ENCODE peak calls at places on chromosomes 1 and 21, in nine cellular contexts. Y is NB4, E is left ventricle myocardium inferior, J is glutamatergic neuron, W is body of pancreas, X is fibroblast of lung, A is WERI-Rb-1, K is WTC11, Z is A549. C is an unnamed sample.

GRCh38 chr1:96966536-96967138 is 245.1 kb downstream of the PTBP2 start:
- DNase-seq in Y (peak), E (peak), J (peak), W (peak), X (peak), A (peak), K (peak), Z (peak), C (peak)

GRCh38 chr1:16078925-16079656 is 5.6 kb upstream of the FAM131C start:
- DNase-seq in Y (peak), E (peak), J (peak), W (peak), X (peak), A (peak), K (peak), Z (peak), C (peak)

GRCh38 chr1:110243581-110243980 is 33.5 kb downstream of the KCNC4 start:
- DNase-seq in Y (peak), E (no peak), J (no peak), W (no peak), X (no peak), A (peak), K (peak), Z (no peak), C (no peak)

GRCh38 chr1:177706977-177707376 is 262.9 kb downstream of the SEC16B start:
- DNase-seq in Y (no peak), E (no peak), J (no peak), W (no peak), X (no peak), A (no peak), K (no peak), Z (no peak), C (no peak)

GRCh38 chr1:40309374-40310128 is 7.5 kb downstream of the COL9A2 start:
- DNase-seq in Y (no peak), E (no peak), J (no peak), W (no peak), X (peak), A (no peak), K (no peak), Z (no peak), C (no peak)

GRCh38 chr1:229121845-229122436 is 149.0 kb upstream of the RAB4A start:
- DNase-seq in Y (peak), E (no peak), J (no peak), W (no peak), X (no peak), A (no peak), K (no peak), Z (no peak), C (no peak)

GRCh38 chr1:54069792-54070548 is 16.6 kb downstream of the TCEANC2 start:
- DNase-seq in Y (peak), E (no peak), J (peak), W (no peak), X (peak), A (peak), K (no peak), Z (peak), C (no peak)

GRCh38 chr1:39469150-39469549 is 22.3 kb upstream of the BMP8A start:
- DNase-seq in Y (no peak), E (no peak), J (no peak), W (no peak), X (no peak), A (no peak), K (no peak), Z (no peak), C (no peak)

GRCh38 chr1:1946540-1946939 is 27.5 kb upstream of the TMEM52 start:
- DNase-seq in Y (no peak), E (peak), J (no peak), W (peak), X (peak), A (no peak), K (no peak), Z (no peak), C (no peak)

GRCh38 chr1:89576016-89576415 is 51.4 kb downstream of the LRRC8B start:
- DNase-seq in Y (no peak), E (no peak), J (no peak), W (no peak), X (no peak), A (no peak), K (no peak), Z (no peak), C (no peak)

GRCh38 chr1:234722904-234723588 is 113.1 kb upstream of the IRF2BP2 start:
- DNase-seq in Y (peak), E (peak), J (peak), W (peak), X (peak), A (no peak), K (no peak), Z (peak), C (no peak)

GRCh38 chr1:230328342-230329015 is 97.7 kb downstream of the PGBD5 start:
- DNase-seq in Y (no peak), E (no peak), J (no peak), W (no peak), X (peak), A (no peak), K (no peak), Z (peak), C (no peak)

GRCh38 chr1:22529901-22530621 is 33.2 kb upstream of the EPHA8 start:
- DNase-seq in Y (no peak), E (peak), J (no peak), W (no peak), X (peak), A (no peak), K (no peak), Z (no peak), C (no peak)

GRCh38 chr1:116763116-116763786 is 9.0 kb downstream of the CD2 start:
- DNase-seq in Y (no peak), E (no peak), J (no peak), W (no peak), X (no peak), A (no peak), K (no peak), Z (no peak), C (no peak)

GRCh38 chr1:16156848-16157495 is 1.1 kb upstream of the EPHA2 start:
- DNase-seq in Y (no peak), E (no peak), J (no peak), W (no peak), X (peak), A (no peak), K (no peak), Z (no peak), C (no peak)

GRCh38 chr1:241551759-241552638 is 19.8 kb downstream of the KMO start:
- DNase-seq in Y (peak), E (peak), J (no peak), W (no peak), X (no peak), A (no peak), K (no peak), Z (no peak), C (no peak)

GRCh38 chr1:90713741-90714509 is 3.2 kb downstream of the BARHL2 start:
- DNase-seq in Y (no peak), E (no peak), J (peak), W (no peak), X (no peak), A (no peak), K (no peak), Z (no peak), C (no peak)

GRCh38 chr1:91609571-91609970 is 108.9 kb downstream of the CDC7 start:
- DNase-seq in Y (no peak), E (no peak), J (no peak), W (no peak), X (peak), A (no peak), K (no peak), Z (peak), C (no peak)

GRCh38 chr1:151728151-151728711 is 6.9 kb downstream of the RIIAD1 start:
- DNase-seq in Y (no peak), E (no peak), J (no peak), W (no peak), X (peak), A (peak), K (no peak), Z (no peak), C (no peak)

GRCh38 chr1:201020647-201021332 is 2.7 kb downstream of the KIF21B start:
- DNase-seq in Y (peak), E (no peak), J (peak), W (peak), X (no peak), A (peak), K (peak), Z (peak), C (no peak)

GRCh38 chr1:222105393-222105737 is 363.5 kb upstream of the DUSP10 start:
- DNase-seq in Y (no peak), E (no peak), J (no peak), W (peak), X (no peak), A (no peak), K (no peak), Z (no peak), C (no peak)

GRCh38 chr1:230124187-230125128 is 57.4 kb downstream of the GALNT2 start:
- DNase-seq in Y (peak), E (no peak), J (no peak), W (no peak), X (peak), A (no peak), K (no peak), Z (no peak), C (no peak)

GRCh38 chr1:95108792-95109191 is 8.4 kb upstream of the TLCD4 start:
- DNase-seq in Y (no peak), E (no peak), J (no peak), W (no peak), X (no peak), A (no peak), K (no peak), Z (no peak), C (no peak)

GRCh38 chr1:92833840-92834239 is 2.0 kb downstream of the RPL5 start:
- DNase-seq in Y (no peak), E (no peak), J (no peak), W (no peak), X (no peak), A (no peak), K (no peak), Z (no peak), C (no peak)

GRCh38 chr21:15423676-15424445 is 305.9 kb upstream of the USP25 start:
- DNase-seq in Y (no peak), E (no peak), J (no peak), W (no peak), X (peak), A (no peak), K (no peak), Z (no peak), C (no peak)

GRCh38 chr1:211281322-211282022 is 22.3 kb downstream of the RCOR3 start:
- DNase-seq in Y (no peak), E (no peak), J (no peak), W (no peak), X (peak), A (no peak), K (no peak), Z (peak), C (no peak)

GRCh38 chr1:226480459-226480858 is 68.1 kb upstream of the STUM start:
- DNase-seq in Y (no peak), E (no peak), J (no peak), W (no peak), X (no peak), A (no peak), K (no peak), Z (no peak), C (no peak)

GRCh38 chr1:190376067-190376466 is 101.6 kb downstream of the BRINP3 start:
- DNase-seq in Y (no peak), E (no peak), J (no peak), W (no peak), X (no peak), A (no peak), K (no peak), Z (no peak), C (no peak)

DNA sequence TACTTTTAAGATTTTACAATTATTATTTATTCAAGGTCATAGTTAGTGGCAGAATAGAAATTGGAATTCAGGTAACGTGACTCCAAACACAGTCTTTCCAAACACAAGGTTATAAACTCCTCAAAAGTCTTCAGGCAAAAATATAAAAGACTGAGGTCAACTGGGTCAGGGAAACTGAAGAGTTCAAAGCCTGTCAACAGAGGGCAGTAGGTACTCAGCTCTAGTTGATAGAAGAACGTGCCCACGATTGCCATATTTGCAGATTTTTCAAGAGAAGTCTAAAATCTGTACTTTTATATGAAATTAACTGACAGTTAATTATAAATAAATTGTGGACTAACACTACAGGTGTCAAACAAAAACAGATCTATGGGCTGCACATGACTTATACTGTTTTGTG is 135.0 kb downstream of the LHX4 start:
- DNase-seq in Y (peak), E (no peak), J (no peak), W (no peak), X (no peak), A (peak), K (no peak), Z (peak), C (no peak)
- TF ChIP-seq CTCF in Y (peak), E (no peak), J (peak), W (peak), X (no peak), A (peak), K (peak), Z (peak), C (peak)

GRCh38 chr1:17663646-17664045 is 91.5 kb upstream of the ACTL8 start:
- DNase-seq in Y (no peak), E (no peak), J (no peak), W (no peak), X (no peak), A (no peak), K (no peak), Z (no peak), C (no peak)

GRCh38 chr1:17665950-17666720 is 89.0 kb upstream of the ACTL8 start:
- DNase-seq in Y (no peak), E (no peak), J (no peak), W (no peak), X (peak), A (no peak), K (no peak), Z (no peak), C (no peak)

GRCh38 chr1:17662786-17663185 is 92.3 kb upstream of the ACTL8 start:
- DNase-seq in Y (no peak), E (no peak), J (no peak), W (no peak), X (no peak), A (no peak), K (no peak), Z (no peak), C (no peak)

GRCh38 chr1:17665054-17665453 is 90.1 kb upstream of the ACTL8 start:
- DNase-seq in Y (no peak), E (no peak), J (no peak), W (peak), X (no peak), A (no peak), K (no peak), Z (no peak), C (no peak)

GRCh38 chr1:17664322-17664721 is 90.8 kb upstream of the ACTL8 start:
- DNase-seq in Y (no peak), E (no peak), J (no peak), W (no peak), X (no peak), A (no peak), K (no peak), Z (no peak), C (no peak)
- TF ChIP-seq CTCF in Y (no peak), E (no peak), J (no peak), W (no peak), X (no peak), A (peak), K (no peak), Z (no peak), C (peak)

GRCh38 chr1:184975208-184975875 is 1.0 kb upstream of the NIBAN1 start:
- DNase-seq in Y (no peak), E (no peak), J (no peak), W (peak), X (no peak), A (no peak), K (no peak), Z (no peak), C (no peak)

GRCh38 chr1:184973308-184974085 is 811 bp downstream of the NIBAN1 start:
- DNase-seq in Y (peak), E (peak), J (peak), W (peak), X (peak), A (peak), K (peak), Z (peak), C (no peak)

GRCh38 chr1:184974837-184975115 is 468 bp upstream of the NIBAN1 start:
- DNase-seq in Y (no peak), E (no peak), J (no peak), W (no peak), X (no peak), A (no peak), K (no peak), Z (no peak), C (no peak)

GRCh38 chr1:184972281-184973055 is 1.8 kb downstream of the NIBAN1 start:
- DNase-seq in Y (peak), E (no peak), J (no peak), W (no peak), X (peak), A (no peak), K (no peak), Z (no peak), C (no peak)

DNA sequence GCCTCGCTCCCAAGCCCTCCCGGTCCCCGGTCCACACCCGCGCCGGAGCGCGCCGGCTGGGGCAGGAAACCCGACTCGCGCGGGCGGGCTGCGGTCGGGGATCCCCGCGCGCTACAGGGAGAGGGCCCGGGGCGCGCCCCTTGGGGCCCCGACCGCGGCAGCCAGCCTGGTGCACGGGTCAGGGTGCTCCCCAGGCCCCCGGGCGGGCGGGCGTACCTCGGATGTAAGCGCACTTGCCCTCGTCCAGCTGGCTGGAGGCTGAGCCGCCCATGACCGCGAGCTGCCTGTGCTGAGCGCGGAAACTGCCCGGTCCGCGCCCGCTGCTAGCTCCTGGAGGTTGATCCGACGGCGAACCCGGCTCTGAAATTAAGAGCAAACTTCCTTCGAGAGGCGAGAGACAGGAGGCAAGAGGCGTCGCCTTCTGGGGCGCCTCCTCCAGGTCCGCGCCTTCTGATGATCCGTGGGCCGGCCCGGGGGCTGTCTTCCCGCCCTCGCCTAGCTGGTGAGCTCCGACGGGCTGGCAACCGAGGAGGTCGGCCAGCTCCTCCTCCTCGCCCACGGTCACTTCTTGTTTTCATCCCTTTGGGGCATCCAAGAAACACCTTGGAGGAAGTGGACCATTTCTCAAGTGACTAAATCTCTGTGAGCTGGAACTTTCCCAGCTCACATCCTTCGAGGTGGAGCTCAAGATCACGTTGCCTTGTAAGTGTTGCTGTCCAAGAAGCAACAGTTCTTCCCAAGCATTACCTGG is at the start of gene NIBAN1:
- DNase-seq in Y (peak), E (peak), J (peak), W (peak), X (peak), A (peak), K (peak), Z (peak), C (peak)
- TF ChIP-seq CTCF in Y (no peak), E (no peak), J (no peak), W (no peak), X (no peak), A (no peak), K (no peak), Z (no peak), C (no peak)

GRCh38 chr1:167365360-167365759 is 144.7 kb downstream of the POU2F1 start:
- DNase-seq in Y (no peak), E (no peak), J (no peak), W (no peak), X (no peak), A (no peak), K (no peak), Z (no peak), C (no peak)
- TF ChIP-seq CTCF in Y (no peak), E (no peak), J (no peak), W (no peak), X (no peak), A (no peak), K (no peak), Z (no peak), C (no peak)

DNA sequence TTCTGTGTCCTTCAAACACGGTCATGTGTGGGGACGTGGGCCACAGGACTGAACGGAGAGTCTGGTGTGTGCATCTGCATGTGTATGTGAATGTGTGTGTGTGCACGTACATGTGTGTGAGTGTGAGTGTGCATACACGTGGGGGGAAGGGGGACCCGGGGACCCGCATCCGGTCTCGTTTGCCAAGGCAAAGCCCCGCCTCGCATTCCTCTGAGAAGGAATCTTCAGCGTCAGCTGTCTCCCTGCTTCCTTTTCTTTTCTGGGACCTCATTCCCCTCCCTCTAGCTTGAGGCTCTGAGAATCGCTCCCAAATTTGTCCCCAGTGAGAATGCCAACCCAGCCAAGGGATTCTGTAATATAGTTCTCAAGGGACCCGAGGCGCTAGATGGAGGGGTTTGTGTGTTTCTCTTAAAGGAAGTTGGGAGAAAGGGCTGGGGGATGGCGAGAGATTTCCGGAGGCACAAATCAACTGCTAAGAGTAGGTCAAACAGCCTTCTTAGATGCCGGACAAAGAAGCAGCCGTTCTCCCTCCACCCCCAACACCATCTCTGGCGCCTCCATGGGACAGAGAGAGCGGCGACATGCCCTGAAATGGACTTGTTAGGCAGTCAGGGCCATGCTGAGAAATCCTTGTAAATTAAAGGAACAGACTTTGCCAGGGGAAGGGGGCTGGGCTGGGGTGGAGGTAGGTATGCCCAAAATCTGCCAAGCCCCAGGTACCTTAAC is 6.6 kb downstream of the IFFO2 start:
- DNase-seq in Y (peak), E (no peak), J (peak), W (no peak), X (peak), A (peak), K (peak), Z (peak), C (no peak)
- TF ChIP-seq CTCF in Y (no peak), E (peak), J (peak), W (no peak), X (peak), A (peak), K (no peak), Z (no peak), C (peak)

DNA sequence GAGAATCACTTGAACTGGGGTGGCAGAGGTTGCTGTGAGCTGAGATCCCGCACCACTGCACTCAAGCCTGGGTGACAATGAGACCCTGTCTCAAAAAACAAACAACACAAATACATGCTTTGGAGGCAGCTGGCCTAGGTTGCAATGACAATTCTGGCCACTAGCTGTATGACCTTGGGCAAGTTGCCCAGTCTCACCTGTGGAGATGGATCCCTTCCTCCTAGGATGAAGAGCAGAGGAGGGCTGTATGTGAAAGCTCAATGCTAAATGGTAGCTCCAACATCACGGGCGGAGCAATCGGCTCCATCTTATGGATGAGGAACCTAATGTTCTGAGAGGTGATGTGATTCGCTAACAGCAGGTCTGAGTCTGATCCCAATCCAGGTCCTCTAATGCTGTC is 20.6 kb downstream of the ADORA1 start:
- DNase-seq in Y (no peak), E (no peak), J (no peak), W (peak), X (no peak), A (no peak), K (peak), Z (no peak), C (no peak)
- TF ChIP-seq CTCF in Y (peak), E (peak), J (peak), W (peak), X (no peak), A (peak), K (no peak), Z (peak), C (peak)

GRCh38 chr1:223531742-223532341 is 133.7 kb downstream of the CAPN8 start:
- DNase-seq in Y (peak), E (peak), J (peak), W (peak), X (peak), A (peak), K (peak), Z (peak), C (peak)
- TF ChIP-seq CTCF in Y (peak), E (peak), J (peak), W (peak), X (peak), A (peak), K (peak), Z (peak), C (peak)

GRCh38 chr1:159015440-159015909 is 5.8 kb downstream of the IFI16 start:
- DNase-seq in Y (peak), E (peak), J (no peak), W (peak), X (peak), A (no peak), K (no peak), Z (peak), C (no peak)
- TF ChIP-seq CTCF in Y (no peak), E (no peak), J (no peak), W (no peak), X (no peak), A (no peak), K (no peak), Z (no peak), C (no peak)

C was measured in progenitor cell of endocrine pancreas.